ENCODE peak calls at places on chromosomes 7 and 10, in four cellular contexts. H is brain microvascular endothelial cell, Q is adrenal gland, J is OCI-LY7. O is an unnamed sample.

GRCh38 chr7:92325173-92325572 is 79.4 kb downstream of the ANKIB1 start:
- DNase-seq in H (no peak), Q (no peak), J (no peak), O (no peak)

GRCh38 chr10:43221419-43222293 is 45.2 kb downstream of the RASGEF1A start:
- DNase-seq in J (no peak), H (no peak), Q (no peak), O (no peak)

GRCh38 chr10:102269017-102269416 is 23.7 kb downstream of the GBF1 start:
- DNase-seq in J (no peak), Q (no peak), H (no peak), O (no peak)

GRCh38 chr7:156935250-156935649 is 14.3 kb upstream of the NOM1 start:
- DNase-seq in H (no peak), Q (no peak), J (no peak), O (no peak)

GRCh38 chr7:95264225-95264927 is 60.0 kb downstream of the PON1 start:
- DNase-seq in J (no peak), H (peak; percentile 90), Q (no peak), O (no peak)

GRCh38 chr10:80511984-80512634 is 25.6 kb upstream of the SH2D4B start:
- DNase-seq in J (no peak), H (no peak), Q (no peak), O (no peak)

GRCh38 chr10:133394801-133395221 is 854 bp downstream of the MTG1 start:
- DNase-seq in H (no peak), Q (no peak), J (no peak), O (no peak)

GRCh38 chr7:10733747-10734146 is 239.9 kb upstream of the PHF14 start:
- DNase-seq in J (no peak), Q (no peak), H (no peak), O (no peak)

GRCh38 chr7:43460733-43461348 is 122.1 kb upstream of the STK17A start:
- DNase-seq in Q (no peak), H (no peak), J (no peak), O (no peak)

GRCh38 chr7:28408105-28408973 is 4.0 kb upstream of the CREB5 start:
- DNase-seq in J (no peak), Q (peak; percentile 26), H (no peak), O (no peak)

GRCh38 chr10:101323495-101323894 is 30.5 kb upstream of the BTRC start:
- DNase-seq in H (no peak), Q (no peak), J (no peak), O (no peak)

GRCh38 chr10:62738916-62739315 is 65.6 kb upstream of the ADO start:
- DNase-seq in Q (no peak), J (no peak), H (peak; percentile 22), O (no peak)

GRCh38 chr7:74474271-74474865 is 20.7 kb downstream of the GTF2IRD1 start:
- DNase-seq in H (peak; percentile 27), J (no peak), Q (no peak), O (no peak)

GRCh38 chr10:77715081-77715480 is 77.5 kb upstream of the KCNMA1 start:
- DNase-seq in Q (no peak), J (peak; percentile 10), H (no peak), O (no peak)

GRCh38 chr7:47497367-47498096 is 84.4 kb downstream of the TNS3 start:
- DNase-seq in J (peak; percentile 87), H (no peak), Q (no peak), O (no peak)

GRCh38 chr7:66903360-66904062 is 17.5 kb upstream of the TMEM248 start:
- DNase-seq in Q (no peak), H (no peak), J (no peak), O (no peak)

GRCh38 chr10:125025341-125025740 is 83.4 kb downstream of the ZRANB1 start:
- DNase-seq in Q (no peak), J (no peak), H (no peak), O (no peak)

GRCh38 chr7:22864301-22864700 is 41.7 kb upstream of the TOMM7 start:
- DNase-seq in Q (no peak), H (peak; percentile 45), J (no peak), O (no peak)

GRCh38 chr10:971150-971542 is 17.1 kb upstream of the GTPBP4 start:
- DNase-seq in H (no peak), J (no peak), Q (peak; percentile 60), O (no peak)

GRCh38 chr7:12481722-12482121 is 78.1 kb upstream of the VWDE start:
- DNase-seq in H (no peak), Q (no peak), J (no peak), O (no peak)

GRCh38 chr10:112650588-112651030 is 203.6 kb downstream of the VTI1A start:
- DNase-seq in H (peak; percentile 22), J (no peak), Q (no peak), O (no peak)

GRCh38 chr7:129401968-129402860 is 32.0 kb upstream of the STRIP2 start:
- DNase-seq in Q (no peak), H (no peak), J (peak; percentile 25), O (no peak)

GRCh38 chr10:45378866-45379265 is 4.8 kb downstream of the ALOX5 start:
- DNase-seq in H (no peak), Q (no peak), J (no peak), O (no peak)

GRCh38 chr10:111455776-111456426 is 379.1 kb downstream of the ADRA2A start:
- DNase-seq in H (no peak), J (no peak), Q (no peak), O (no peak)

GRCh38 chr7:132817844-132818427 is 241.7 kb upstream of the PLXNA4 start:
- DNase-seq in J (no peak), Q (no peak), H (no peak), O (no peak)

GRCh38 chr10:65684896-65685295 is 1240.9 kb upstream of the LRRTM3 start:
- DNase-seq in H (no peak), Q (no peak), J (no peak), O (no peak)

GRCh38 chr7:105202561-105203130 is 186.1 kb downstream of the SRPK2 start:
- DNase-seq in Q (no peak), H (no peak), J (no peak), O (no peak)

GRCh38 chr7:105204520-105204919 is 184.2 kb downstream of the SRPK2 start:
- DNase-seq in Q (no peak), J (no peak), H (no peak), O (no peak)

GRCh38 chr7:105204953-105205352 is 183.8 kb downstream of the SRPK2 start:
- DNase-seq in J (no peak), Q (no peak), H (no peak), O (no peak)

GRCh38 chr7:105206985-105207384 is 181.7 kb downstream of the SRPK2 start:
- DNase-seq in Q (no peak), H (no peak), J (no peak), O (no peak)

GRCh38 chr7:105205592-105206211 is 183.0 kb downstream of the SRPK2 start:
- DNase-seq in H (no peak), J (no peak), Q (no peak), O (no peak)
- H3K27ac ChIP-seq in H (no peak overlapping the region), J (no peak overlapping the region), Q (no peak overlapping the region), O (no peak overlapping the region)

GRCh38 chr7:50317697-50318640 is 13.5 kb downstream of the IKZF1 start:
- DNase-seq in H (no peak), Q (no peak), J (no peak), O (no peak)
- H3K4me3 ChIP-seq in H (no peak overlapping the region), Q (no peak overlapping the region), J (no peak overlapping the region), O (peak overlapping the region; percentile 57)

GRCh38 chr7:36723951-36724664 is at the start of gene AOAH:
- DNase-seq in J (no peak), Q (peak; percentile 57), H (no peak), O (peak; percentile 88)

GRCh38 chr7:36717596-36717995 is 6.7 kb downstream of the AOAH start:
- DNase-seq in Q (no peak), J (no peak), H (no peak), O (no peak)

GRCh38 chr7:36719233-36719632 is 5.1 kb downstream of the AOAH start:
- DNase-seq in Q (no peak), J (no peak), H (no peak), O (no peak)
- H3K27ac ChIP-seq in Q (no peak overlapping the region), J (no peak overlapping the region), H (no peak overlapping the region), O (no peak overlapping the region)

DNA sequence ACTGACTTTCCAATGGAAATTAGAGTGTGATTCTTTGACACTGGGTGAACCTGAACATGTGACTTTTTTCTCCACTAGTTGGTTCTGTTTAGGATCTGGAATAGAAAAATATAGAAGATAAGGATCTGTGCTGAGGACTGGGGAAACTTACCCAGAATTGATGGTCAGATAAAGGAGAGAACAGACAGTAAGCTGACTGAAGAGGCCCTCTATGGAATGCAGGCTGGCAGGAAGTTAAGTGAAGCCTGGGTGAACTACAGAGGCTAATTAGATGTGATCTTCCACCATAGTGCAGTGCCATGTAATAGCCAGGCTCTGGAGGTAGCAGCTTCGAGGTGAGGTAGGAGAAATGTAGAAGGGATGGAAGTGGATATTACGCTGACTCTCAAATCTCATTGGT is 455.3 kb downstream of the PLXDC2 start:
- DNase-seq in H (no peak), Q (no peak), J (no peak), O (no peak)
- H3K4me3 ChIP-seq in H (no peak overlapping the region), Q (no peak overlapping the region), J (no peak overlapping the region), O (no peak overlapping the region)

GRCh38 chr7:205117-206010 is 13.0 kb downstream of the FAM20C start:
- DNase-seq in H (no peak), Q (no peak), J (no peak), O (peak; percentile 69)
- H3K27ac ChIP-seq in H (no peak overlapping the region), Q (no peak overlapping the region), J (no peak overlapping the region), O (no peak overlapping the region)

DNA sequence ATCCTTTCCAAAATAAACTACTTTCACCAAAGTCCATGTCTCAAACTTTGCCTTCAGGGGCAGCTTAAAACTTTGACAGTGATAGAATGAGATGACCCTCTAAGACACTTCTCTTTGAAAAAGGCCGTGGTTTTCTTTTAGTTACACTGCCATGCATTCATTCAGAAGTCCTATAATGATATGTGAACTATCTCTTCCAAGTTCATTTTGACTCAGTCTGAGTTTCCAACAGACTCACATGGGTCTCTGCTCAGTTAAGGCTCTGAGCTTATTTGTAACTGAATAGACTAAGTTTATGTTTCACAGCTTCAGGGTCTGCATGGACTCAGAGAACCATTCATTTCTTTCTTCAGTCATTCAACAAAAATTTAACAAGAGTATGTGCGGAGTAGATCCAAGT is 208.9 kb upstream of the PRSS1 start:
- DNase-seq in H (no peak), J (no peak), Q (no peak), O (no peak)
- H3K4me3 ChIP-seq in H (no peak overlapping the region), J (no peak overlapping the region), Q (no peak overlapping the region), O (no peak overlapping the region)

DNA sequence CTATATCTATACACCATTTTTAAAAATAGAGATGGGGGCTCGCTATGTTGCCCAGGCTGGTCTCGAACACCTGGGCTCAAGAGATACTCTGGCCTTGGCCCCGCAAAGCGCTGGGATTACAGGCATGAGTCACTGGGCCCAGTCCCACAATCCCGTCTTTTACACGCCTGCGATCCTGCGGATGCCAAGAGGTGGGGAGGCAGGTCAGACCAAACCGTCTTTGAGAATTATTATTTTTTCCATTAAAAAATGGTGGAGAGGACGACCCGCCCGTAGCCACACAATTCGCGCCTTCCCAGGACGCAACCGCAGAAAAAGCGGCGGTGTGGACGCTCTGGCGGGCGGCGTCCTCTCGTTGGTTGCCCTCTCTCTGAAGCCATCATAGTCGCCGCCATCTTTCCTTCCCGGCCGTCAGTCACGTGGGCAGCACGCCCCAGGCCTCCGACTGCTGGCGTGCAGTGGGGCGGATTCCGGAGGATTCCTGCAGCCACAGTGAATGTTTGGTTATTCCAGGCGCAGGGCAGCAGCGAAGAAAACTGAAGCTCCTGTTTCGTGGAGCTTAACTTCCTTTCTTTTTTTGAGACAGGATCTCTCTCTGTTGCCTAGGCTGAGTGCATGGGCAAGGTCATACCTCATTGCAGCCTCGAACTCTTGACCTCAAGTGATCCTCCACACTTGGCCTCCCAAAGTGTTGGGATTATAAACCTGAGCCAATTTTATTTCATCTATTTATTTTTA is 9.9 kb upstream of the EPHB4 start:
- DNase-seq in J (no peak), Q (peak; percentile 94), H (peak; percentile 88), O (peak; percentile 56)
- H3K27ac ChIP-seq in J (no peak overlapping the region), Q (peak overlapping the region; percentile 84), H (peak overlapping the region; percentile 47), O (peak overlapping the region; percentile 40)

O was measured in CD8-positive, alpha-beta memory T cell.